ENCODE peak calls at places on chromosomes 5 and 9, in nine cellular contexts. One of them, this sample, is unnamed.

GRCh38 chr5:148875205-148875875 is 48.9 kb downstream of the ADRB2 start:
- DNase-seq in memory B cell: no peak
- DNase-seq in HFFc6: no peak
- DNase-seq in stimulated activated CD8-positive, alpha-beta memory T cell treated with anti-CD3 and anti-CD28 coated beads, Interleukin-12 subunit alpha, Interleukin-12 subunit beta, amount 100 ng/mL, for 4 hours: no peak
- DNase-seq in activated CD4-positive, alpha-beta T cell treated with anti-CD3 and anti-CD28 coated beads, Interleukin-2, amount 50 U/mL, for 1 hour: no peak
- DNase-seq in mucosa of descending colon: no peak
- DNase-seq in left ventricle myocardium inferior: no peak
- DNase-seq in NCI-H146: no peak
- DNase-seq in H7: no peak
- DNase-seq in this sample: peak

GRCh38 chr9:111064160-111064733 is 26.0 kb upstream of the LPAR1 start:
- DNase-seq in activated CD4-positive, alpha-beta T cell treated with anti-CD3 and anti-CD28 coated beads, Interleukin-2, amount 50 U/mL, for 1 hour: no peak
- DNase-seq in left ventricle myocardium inferior: no peak
- DNase-seq in H7: no peak
- DNase-seq in memory B cell: no peak
- DNase-seq in stimulated activated CD8-positive, alpha-beta memory T cell treated with anti-CD3 and anti-CD28 coated beads, Interleukin-12 subunit alpha, Interleukin-12 subunit beta, amount 100 ng/mL, for 4 hours: no peak
- DNase-seq in HFFc6: no peak
- DNase-seq in NCI-H146: no peak
- DNase-seq in mucosa of descending colon: no peak
- DNase-seq in this sample: no peak

GRCh38 chr9:105646879-105647594 is 15.2 kb upstream of the TAL2 start:
- DNase-seq in stimulated activated CD8-positive, alpha-beta memory T cell treated with anti-CD3 and anti-CD28 coated beads, Interleukin-12 subunit alpha, Interleukin-12 subunit beta, amount 100 ng/mL, for 4 hours: no peak
- DNase-seq in HFFc6: no peak
- DNase-seq in activated CD4-positive, alpha-beta T cell treated with anti-CD3 and anti-CD28 coated beads, Interleukin-2, amount 50 U/mL, for 1 hour: no peak
- DNase-seq in NCI-H146: peak
- DNase-seq in memory B cell: no peak
- DNase-seq in H7: no peak
- DNase-seq in left ventricle myocardium inferior: no peak
- DNase-seq in mucosa of descending colon: no peak
- DNase-seq in this sample: no peak

GRCh38 chr5:171168177-171168576 is 140.9 kb upstream of the TLX3 start:
- DNase-seq in NCI-H146: no peak
- DNase-seq in activated CD4-positive, alpha-beta T cell treated with anti-CD3 and anti-CD28 coated beads, Interleukin-2, amount 50 U/mL, for 1 hour: no peak
- DNase-seq in memory B cell: no peak
- DNase-seq in HFFc6: no peak
- DNase-seq in H7: no peak
- DNase-seq in mucosa of descending colon: no peak
- DNase-seq in stimulated activated CD8-positive, alpha-beta memory T cell treated with anti-CD3 and anti-CD28 coated beads, Interleukin-12 subunit alpha, Interleukin-12 subunit beta, amount 100 ng/mL, for 4 hours: no peak
- DNase-seq in left ventricle myocardium inferior: no peak
- DNase-seq in this sample: no peak

GRCh38 chr9:115207003-115207837 is 89.3 kb upstream of the TNC start:
- DNase-seq in memory B cell: no peak
- DNase-seq in NCI-H146: no peak
- DNase-seq in stimulated activated CD8-positive, alpha-beta memory T cell treated with anti-CD3 and anti-CD28 coated beads, Interleukin-12 subunit alpha, Interleukin-12 subunit beta, amount 100 ng/mL, for 4 hours: no peak
- DNase-seq in H7: no peak
- DNase-seq in HFFc6: peak
- DNase-seq in activated CD4-positive, alpha-beta T cell treated with anti-CD3 and anti-CD28 coated beads, Interleukin-2, amount 50 U/mL, for 1 hour: no peak
- DNase-seq in left ventricle myocardium inferior: no peak
- DNase-seq in mucosa of descending colon: no peak
- DNase-seq in this sample: peak

GRCh38 chr5:179228341-179229121 is 116.7 kb downstream of the ADAMTS2 start:
- DNase-seq in left ventricle myocardium inferior: no peak
- DNase-seq in mucosa of descending colon: no peak
- DNase-seq in H7: peak
- DNase-seq in activated CD4-positive, alpha-beta T cell treated with anti-CD3 and anti-CD28 coated beads, Interleukin-2, amount 50 U/mL, for 1 hour: no peak
- DNase-seq in NCI-H146: no peak
- DNase-seq in memory B cell: no peak
- DNase-seq in HFFc6: no peak
- DNase-seq in stimulated activated CD8-positive, alpha-beta memory T cell treated with anti-CD3 and anti-CD28 coated beads, Interleukin-12 subunit alpha, Interleukin-12 subunit beta, amount 100 ng/mL, for 4 hours: no peak
- DNase-seq in this sample: no peak

GRCh38 chr5:139669681-139670368 is 21.7 kb downstream of the CXXC5 start:
- DNase-seq in memory B cell: peak
- DNase-seq in stimulated activated CD8-positive, alpha-beta memory T cell treated with anti-CD3 and anti-CD28 coated beads, Interleukin-12 subunit alpha, Interleukin-12 subunit beta, amount 100 ng/mL, for 4 hours: peak
- DNase-seq in left ventricle myocardium inferior: peak
- DNase-seq in NCI-H146: no peak
- DNase-seq in H7: peak
- DNase-seq in HFFc6: no peak
- DNase-seq in activated CD4-positive, alpha-beta T cell treated with anti-CD3 and anti-CD28 coated beads, Interleukin-2, amount 50 U/mL, for 1 hour: no peak
- DNase-seq in mucosa of descending colon: no peak
- DNase-seq in this sample: no peak

GRCh38 chr5:72244862-72245371 is 75.1 kb downstream of the MRPS27 start:
- DNase-seq in stimulated activated CD8-positive, alpha-beta memory T cell treated with anti-CD3 and anti-CD28 coated beads, Interleukin-12 subunit alpha, Interleukin-12 subunit beta, amount 100 ng/mL, for 4 hours: no peak
- DNase-seq in left ventricle myocardium inferior: no peak
- DNase-seq in NCI-H146: peak
- DNase-seq in HFFc6: peak
- DNase-seq in mucosa of descending colon: no peak
- DNase-seq in activated CD4-positive, alpha-beta T cell treated with anti-CD3 and anti-CD28 coated beads, Interleukin-2, amount 50 U/mL, for 1 hour: no peak
- DNase-seq in H7: peak
- DNase-seq in memory B cell: no peak
- DNase-seq in this sample: peak

GRCh38 chr9:116496167-116496566 is 190.9 kb upstream of the TRIM32 start:
- DNase-seq in stimulated activated CD8-positive, alpha-beta memory T cell treated with anti-CD3 and anti-CD28 coated beads, Interleukin-12 subunit alpha, Interleukin-12 subunit beta, amount 100 ng/mL, for 4 hours: no peak
- DNase-seq in activated CD4-positive, alpha-beta T cell treated with anti-CD3 and anti-CD28 coated beads, Interleukin-2, amount 50 U/mL, for 1 hour: no peak
- DNase-seq in NCI-H146: no peak
- DNase-seq in memory B cell: no peak
- DNase-seq in left ventricle myocardium inferior: no peak
- DNase-seq in H7: no peak
- DNase-seq in mucosa of descending colon: no peak
- DNase-seq in HFFc6: no peak
- DNase-seq in this sample: no peak